ENCODE peak calls at places on chromosomes 13 and 19, in five cellular contexts. I is occipital lobe, F is AG08395, M is D341Med, L is ovary. O is an unnamed sample.

GRCh38 chr13:91101436-91101835 is 246.1 kb upstream of the MIR17HG start:
- DNase-seq in F (no peak), L (no peak), I (no peak), M (no peak), O (no peak)

GRCh38 chr13:111893071-111893606 is 173.8 kb upstream of the SOX1 start:
- DNase-seq in M (no peak), I (no peak), L (no peak), F (no peak), O (no peak)

GRCh38 chr13:104779311-104779710 is 1713.1 kb upstream of the SLC10A2 start:
- DNase-seq in F (peak), L (no peak), M (no peak), I (no peak), O (no peak)

GRCh38 chr19:40225440-40226305 is 816 bp downstream of the CCNP start:
- DNase-seq in I (no peak), L (no peak), M (no peak), F (peak), O (no peak)

GRCh38 chr19:31450696-31451095 is 101.5 kb upstream of the TSHZ3 start:
- DNase-seq in L (no peak), I (no peak), F (no peak), M (no peak), O (no peak)

GRCh38 chr13:59356607-59357006 is 807.1 kb downstream of the DIAPH3 start:
- DNase-seq in I (no peak), L (peak), F (no peak), M (no peak), O (peak)

GRCh38 chr13:59047546-59047945 is 1116.2 kb downstream of the DIAPH3 start:
- DNase-seq in I (no peak), M (no peak), F (no peak), L (no peak), O (no peak)

GRCh38 chr13:46057251-46058015 is 4.9 kb upstream of the ZC3H13 start:
- DNase-seq in F (peak), L (no peak), M (no peak), I (no peak), O (no peak)

GRCh38 chr19:46218160-46218559 is 11.4 kb upstream of the IGFL1 start:
- DNase-seq in L (peak), M (no peak), I (no peak), F (no peak), O (no peak)

GRCh38 chr13:44236370-44236769 is 137.3 kb upstream of the SERP2 start:
- DNase-seq in M (no peak), I (no peak), L (no peak), F (no peak), O (no peak)

GRCh38 chr13:63680704-63681103 is 2265.1 kb upstream of the PCDH20 start:
- DNase-seq in F (no peak), L (no peak), M (no peak), I (no peak), O (no peak)

GRCh38 chr19:1905863-1906375 is 720 bp downstream of the ADAT3 start:
- DNase-seq in I (no peak), F (no peak), L (peak), M (no peak), O (no peak)

GRCh38 chr13:38686635-38687245 is at the start of gene FREM2:
- DNase-seq in I (peak), F (no peak), M (peak), L (peak), O (peak)

GRCh38 chr13:89514534-89515312 is 1832.8 kb upstream of the MIR17HG start:
- DNase-seq in I (no peak), F (no peak), M (peak), L (no peak), O (peak)

GRCh38 chr19:11949201-11949600 is 15.6 kb upstream of the ZNF763 start:
- DNase-seq in M (no peak), F (no peak), L (no peak), I (no peak), O (no peak)

GRCh38 chr19:7497292-7497691 is 8.5 kb upstream of the PEX11G start:
- DNase-seq in L (no peak), I (no peak), M (no peak), F (peak), O (no peak)

GRCh38 chr19:43725468-43725867 is 9.6 kb downstream of the IRGC start:
- DNase-seq in F (no peak), M (no peak), L (no peak), I (no peak), O (no peak)

GRCh38 chr13:24910502-24911134 is 146.6 kb downstream of the RNF17 start:
- DNase-seq in F (no peak), L (no peak), I (no peak), M (no peak), O (no peak)

GRCh38 chr13:29140277-29140676 is 320.1 kb downstream of the MTUS2 start:
- DNase-seq in L (no peak), I (no peak), M (no peak), F (no peak), O (no peak)

GRCh38 chr13:73177911-73178565 is 119.2 kb downstream of the KLF5 start:
- DNase-seq in M (no peak), F (no peak), I (no peak), L (no peak), O (no peak)

GRCh38 chr19:18506545-18506944 is 15.3 kb downstream of the ELL start:
- DNase-seq in F (no peak), I (no peak), M (no peak), L (no peak), O (no peak)

GRCh38 chr13:26555413-26555812 is 2.1 kb upstream of the WASF3 start:
- DNase-seq in L (no peak), M (no peak), I (no peak), F (no peak), O (no peak)

GRCh38 chr13:85693889-85694511 is 105.2 kb downstream of the SLITRK6 start:
- DNase-seq in L (no peak), F (no peak), I (no peak), M (no peak), O (no peak)

GRCh38 chr19:16594681-16595091 is 22.5 kb upstream of the SLC35E1 start:
- DNase-seq in L (no peak), I (no peak), M (no peak), F (no peak), O (no peak)

GRCh38 chr19:6717441-6717971 is 2.9 kb downstream of the C3 start:
- DNase-seq in F (no peak), L (no peak), I (no peak), M (no peak), O (no peak)

GRCh38 chr19:12847159-12848139 is 9.1 kb downstream of the MAST1 start:
- DNase-seq in L (peak), M (peak), I (peak), F (peak), O (peak)

GRCh38 chr19:48470281-48470680 is 1.1 kb downstream of the CYTH2 start:
- DNase-seq in M (no peak), I (no peak), L (no peak), F (no peak), O (no peak)

GRCh38 chr13:101841687-101842086 is 389.2 kb downstream of the ITGBL1 start:
- DNase-seq in F (no peak), L (no peak), I (no peak), M (no peak), O (no peak)

GRCh38 chr19:16088351-16088984 is 12.2 kb downstream of the TPM4 start:
- DNase-seq in L (no peak), M (no peak), I (no peak), F (no peak), O (no peak)

GRCh38 chr13:99760456-99760855 is 211.1 kb downstream of the ZIC5 start:
- DNase-seq in F (no peak), I (no peak), M (no peak), L (no peak), O (no peak)

GRCh38 chr19:9700229-9700981 is 25.5 kb upstream of the ZNF562 start:
- DNase-seq in L (no peak), M (no peak), F (no peak), I (no peak), O (no peak)

GRCh38 chr19:1645299-1645698 is 7.1 kb downstream of the TCF3 start:
- DNase-seq in L (no peak), M (no peak), I (no peak), F (no peak), O (no peak)

GRCh38 chr13:48527955-48528354 is 4.9 kb downstream of the RCBTB2 start:
- DNase-seq in I (no peak), F (no peak), M (no peak), L (no peak), O (no peak)

GRCh38 chr19:51799998-51800848 is 5.3 kb downstream of the FPR3 start:
- DNase-seq in F (no peak), L (peak), I (no peak), M (no peak), O (no peak)

GRCh38 chr19:4730740-4731171 is 7.1 kb upstream of the DPP9 start:
- DNase-seq in M (peak), I (no peak), F (peak), L (no peak), O (no peak)

GRCh38 chr13:113297370-113297871 is 382 bp downstream of the LAMP1 start:
- DNase-seq in F (peak), L (no peak), M (no peak), I (no peak), O (no peak)

GRCh38 chr19:34135401-34135800 is 36.9 kb upstream of the LSM14A start:
- DNase-seq in L (no peak), F (no peak), M (no peak), I (no peak), O (no peak)

O was measured in NCI-H1092 treated with DMSO at 0.1 percent for 48 hours.